ENCODE peak calls at places on chromosome 19, in four cellular contexts. Y is CD8-positive, alpha-beta memory T cell; L is PC-3; K is mesendoderm. A is an unnamed sample.

GRCh38 chr19:58361900-58362271 is 665 bp downstream of the ZNF497 start:
- DNase-seq in Y (peak; percentile 22), L (peak; percentile 36), K (peak; percentile 80), A (peak; percentile 19)

GRCh38 chr19:18659281-18660050 is 22.6 kb downstream of the KLHL26 start:
- DNase-seq in Y (no peak), L (no peak), K (no peak), A (no peak)

GRCh38 chr19:38788478-38789243 is at the start of gene LGALS7B:
- DNase-seq in Y (no peak), L (no peak), K (no peak), A (no peak)

GRCh38 chr19:49592486-49593232 is 1.7 kb downstream of the PRR12 start:
- DNase-seq in Y (peak; percentile 9), L (peak; percentile 55), K (peak; percentile 69), A (no peak)

GRCh38 chr19:17455711-17456123 is 5.0 kb downstream of the NXNL1 start:
- DNase-seq in Y (no peak), L (no peak), K (no peak), A (no peak)

GRCh38 chr19:29188704-29189375 is 24.1 kb downstream of the UQCRFS1 start:
- DNase-seq in Y (no peak), L (no peak), K (no peak), A (no peak)

GRCh38 chr19:18292460-18292809 is 11.0 kb upstream of the JUND start:
- DNase-seq in Y (no peak), L (no peak), K (peak; percentile 94), A (no peak)

GRCh38 chr19:48341006-48341405 is 15.7 kb downstream of the EMP3 start:
- DNase-seq in Y (no peak), L (peak; percentile 86), K (no peak), A (no peak)

GRCh38 chr19:16978156-16978555 is 48.5 kb downstream of the CPAMD8 start:
- DNase-seq in Y (no peak), L (no peak), K (no peak), A (no peak)

GRCh38 chr19:3784607-3785463 is 1.3 kb downstream of the MATK start:
- DNase-seq in Y (no peak), L (peak; percentile 29), K (peak; percentile 18), A (no peak)

GRCh38 chr19:12666305-12667048 is at the start of the genes MAN2B1 and WDR83:
- DNase-seq in Y (peak; percentile 77), L (peak; percentile 85), K (peak; percentile 91), A (peak; percentile 76)

GRCh38 chr19:50384685-50385535 is 763 bp downstream of the POLD1 start:
- DNase-seq in Y (no peak), L (peak; percentile 54), K (peak; percentile 37), A (no peak)

GRCh38 chr19:19204181-19204580 is 967 bp upstream of the NR2C2AP start:
- DNase-seq in Y (no peak), L (peak; percentile 20), K (peak; percentile 45), A (no peak)

GRCh38 chr19:610801-611505 is 21.3 kb downstream of the HCN2 start:
- DNase-seq in Y (peak; percentile 51), L (no peak), K (no peak), A (peak; percentile 55)

GRCh38 chr19:5578094-5578846 is 10.5 kb upstream of the TINCR start:
- DNase-seq in Y (peak; percentile 45), L (peak; percentile 84), K (peak; percentile 55), A (peak; percentile 64)

GRCh38 chr19:51317381-51317780 is 5.9 kb downstream of the IGLON5 start:
- DNase-seq in Y (no peak), L (no peak), K (no peak), A (no peak)

GRCh38 chr19:7507884-7508283 is 8.0 kb upstream of the ZNF358 start:
- DNase-seq in Y (no peak), L (peak; percentile 97), K (peak; percentile 85), A (no peak)

GRCh38 chr19:41265376-41266153 is 1.4 kb downstream of the HNRNPUL1 start:
- DNase-seq in Y (no peak), L (peak; percentile 12), K (peak; percentile 51), A (no peak)

GRCh38 chr19:29724102-29724641 is 9.1 kb upstream of the C19orf12 start:
- DNase-seq in Y (no peak), L (no peak), K (peak; percentile 61), A (peak; percentile 44)

GRCh38 chr19:51372649-51373504 is at the start of gene NKG7:
- DNase-seq in Y (peak; percentile 88), L (no peak), K (no peak), A (peak; percentile 16)

GRCh38 chr19:40705362-40705651 is 11.4 kb downstream of the COQ8B start:
- DNase-seq in Y (no peak), L (no peak), K (no peak), A (no peak)

GRCh38 chr19:48737360-48737998 is 2.9 kb downstream of the RASIP1 start:
- DNase-seq in Y (no peak), L (no peak), K (peak; percentile 72), A (no peak)

GRCh38 chr19:8238251-8238650 is 29.1 kb downstream of the CERS4 start:
- DNase-seq in Y (no peak), L (no peak), K (no peak), A (no peak)

GRCh38 chr19:2255112-2255845 is 938 bp downstream of the JSRP1 start:
- DNase-seq in Y (no peak), L (no peak), K (no peak), A (no peak)

GRCh38 chr19:2253106-2254051 is 2.8 kb downstream of the JSRP1 start:
- DNase-seq in Y (peak; percentile 60), L (no peak), K (peak; percentile 67), A (peak; percentile 27)

GRCh38 chr19:2254052-2254872 is 2.0 kb downstream of the JSRP1 start:
- DNase-seq in Y (no peak), L (no peak), K (peak; percentile 84), A (no peak)

GRCh38 chr19:2259331-2259730 is 3.1 kb upstream of the JSRP1 start:
- DNase-seq in Y (no peak), L (peak; percentile 59), K (no peak), A (no peak)

GRCh38 chr19:2255982-2256685 is at the start of gene JSRP1:
- DNase-seq in Y (no peak), L (no peak), K (no peak), A (no peak)
- H3K4me3 ChIP-seq in Y (no peak within 1 kb of the TSS), L (no peak within 1 kb of the TSS), K (no peak within 1 kb of the TSS), A (no peak within 1 kb of the TSS)

DNA sequence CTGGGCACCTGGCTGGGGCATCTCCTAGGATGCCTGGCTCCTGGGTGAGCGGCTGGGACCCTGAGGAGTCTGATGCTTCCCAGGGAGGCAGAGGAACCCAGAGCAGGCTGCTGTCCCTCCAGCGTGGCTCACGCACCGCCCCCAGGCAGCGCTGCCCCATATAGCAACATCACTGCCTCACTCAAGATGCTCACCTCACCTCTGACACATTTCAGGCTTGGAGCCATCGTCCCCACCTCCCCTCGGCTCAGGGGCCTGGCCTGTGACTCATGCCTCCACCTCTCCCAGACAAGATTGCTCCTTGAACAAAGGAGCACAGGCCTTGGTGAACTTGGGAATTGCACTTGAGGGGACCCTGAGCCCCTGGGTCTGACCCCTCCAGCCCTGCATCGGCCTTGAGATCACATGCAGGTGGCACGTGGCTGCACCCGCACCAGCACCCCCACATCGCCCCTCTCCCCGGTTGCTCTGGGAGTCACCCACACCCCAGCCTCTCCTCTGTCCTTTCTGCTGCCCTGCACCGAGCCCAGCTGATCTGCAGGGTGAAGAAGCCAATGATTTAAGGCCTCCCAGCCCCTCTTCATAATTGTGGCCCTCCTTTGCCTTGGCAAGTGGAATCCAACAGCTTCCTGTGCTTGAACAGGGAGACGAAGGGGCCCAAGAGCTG is 11.2 kb downstream of the CEBPA start:
- DNase-seq in Y (no peak), L (peak; percentile 82), K (peak; percentile 74), A (no peak)
- H3K4me1 ChIP-seq in Y (no peaks in the 10 kb centered on the region), L (peaks cover 43% of the 10 kb centered on the region), K (no peaks in the 10 kb centered on the region), A (peaks cover 10% of the 10 kb centered on the region)

DNA sequence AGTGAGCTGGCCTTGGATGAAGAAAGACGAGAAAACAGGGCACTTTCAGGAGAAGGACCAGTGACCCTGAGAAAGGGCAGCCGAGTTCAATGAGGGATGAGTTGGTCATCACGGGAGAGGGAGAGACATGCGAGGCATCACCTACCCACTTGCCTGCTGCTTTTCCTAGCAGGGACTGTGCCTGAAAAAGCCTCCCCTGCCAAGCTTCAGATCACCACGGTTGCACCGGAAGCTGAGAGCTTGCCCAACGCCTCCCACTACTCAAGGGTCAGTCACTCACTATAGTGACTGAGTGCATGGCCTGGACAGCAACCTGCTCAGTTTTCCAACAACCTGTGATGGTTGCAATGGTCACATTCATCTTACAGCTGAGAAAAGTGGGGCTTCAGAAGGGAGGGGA is 12.6 kb upstream of the EPHX3 start:
- DNase-seq in Y (no peak), L (no peak), K (no peak), A (no peak)
- H3K27ac ChIP-seq in Y (no peak overlapping the region), L (no peak overlapping the region), K (no peak overlapping the region), A (no peak overlapping the region)

DNA sequence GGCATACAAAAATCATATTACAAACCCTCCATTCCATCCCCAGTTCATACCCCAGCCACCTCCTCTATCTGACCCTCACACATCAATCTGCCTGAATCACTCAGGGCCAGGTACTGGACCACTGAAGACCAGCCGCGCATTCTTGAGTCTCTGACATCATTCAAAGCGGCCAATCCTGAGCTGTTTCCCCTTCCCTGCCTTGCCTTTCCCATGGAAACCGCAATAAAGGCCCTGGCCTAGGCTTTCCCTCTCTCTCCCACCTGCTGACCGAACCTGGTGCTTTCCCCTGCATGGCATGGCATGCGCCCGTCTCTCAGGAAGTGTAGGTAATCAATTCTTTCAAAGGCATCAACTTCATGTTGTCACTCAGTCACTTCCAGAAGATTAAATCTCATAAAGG is 17.7 kb upstream of the HIF3A start:
- DNase-seq in Y (no peak), L (no peak), K (peak; percentile 63), A (no peak)
- H3K4me3 ChIP-seq in Y (no peak overlapping the region), L (no peak overlapping the region), K (no peak overlapping the region), A (no peak overlapping the region)

DNA sequence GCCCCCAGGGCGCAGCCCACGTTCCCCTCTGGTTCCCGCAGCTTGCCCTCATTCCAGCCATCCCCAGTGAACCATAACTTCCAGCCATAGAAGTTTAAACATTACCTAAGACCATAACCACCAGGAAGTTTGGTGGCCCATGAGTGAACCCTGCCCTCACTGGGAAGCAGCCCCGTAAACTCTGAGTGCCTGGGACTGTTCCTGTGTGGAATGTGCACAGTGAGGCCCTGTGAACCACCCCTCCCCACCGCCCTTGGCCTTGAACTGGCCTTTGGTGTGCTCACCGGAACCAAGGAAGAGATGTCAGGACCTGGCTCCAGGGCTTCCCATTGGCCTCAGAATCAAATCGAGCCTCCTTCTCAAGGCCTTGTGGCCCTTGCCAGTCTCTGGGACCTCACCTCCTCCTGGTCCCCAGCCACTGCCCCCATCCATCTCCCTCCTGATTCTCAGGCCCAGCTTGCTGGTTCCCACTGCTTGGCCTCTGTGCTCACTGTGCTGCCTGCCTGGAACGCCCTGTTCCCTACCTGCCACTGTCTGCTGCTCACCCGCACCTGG is 46.5 kb downstream of the DNM2 start:
- DNase-seq in Y (no peak), L (no peak), K (no peak), A (no peak)
- H3K4me1 ChIP-seq in Y (peaks cover 57% of the 10 kb centered on the region), L (peaks cover 22% of the 10 kb centered on the region), K (peaks cover 5% of the 10 kb centered on the region), A (peaks cover 48% of the 10 kb centered on the region)

DNA sequence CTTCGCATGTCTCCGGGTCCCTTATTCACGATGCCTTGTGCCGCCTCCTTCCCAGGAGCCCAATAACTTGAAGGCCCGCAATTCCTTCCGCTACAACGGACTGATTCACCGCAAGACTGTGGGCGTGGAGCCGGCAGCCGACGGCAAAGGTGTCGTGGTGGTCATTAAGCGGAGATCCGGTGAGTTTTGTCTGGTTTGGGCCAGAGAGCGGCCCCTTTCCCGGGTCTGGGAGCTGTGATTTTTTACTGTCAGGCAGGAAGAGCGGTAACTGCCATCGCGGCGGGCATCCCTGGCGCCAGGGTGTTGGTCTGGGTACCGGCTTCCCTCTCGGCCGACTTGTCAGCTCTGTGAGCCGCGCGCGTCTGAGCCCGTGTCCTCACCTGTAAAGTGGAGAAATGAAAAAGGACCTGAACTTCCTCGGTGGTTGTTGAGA is 799 bp downstream of the RPL28 start:
- DNase-seq in Y (no peak), L (no peak), K (no peak), A (no peak)
- H3K27ac ChIP-seq in Y (peak overlapping the region; percentile 99), L (peak overlapping the region; percentile 54), K (no peak overlapping the region), A (peak overlapping the region; percentile 94)